ENCODE peak calls at places on chromosomes 16 and 17, in five cellular contexts. W is nephron progenitor cell; L is CD8-positive, alpha-beta T cell; J is endothelial cell; A is AG10803. D is an unnamed sample.

GRCh38 chr16:87107221-87107620 is 210.0 kb downstream of the C16orf95 start:
- DNase-seq in W (no peak), L (no peak), J (no peak), A (no peak), D (no peak)

GRCh38 chr16:89358030-89359005 is 132.0 kb downstream of the ANKRD11 start:
- DNase-seq in A (no peak), J (no peak), W (no peak), L (peak), D (peak)

GRCh38 chr17:48297825-48298224 is 132.2 kb downstream of the SKAP1 start:
- DNase-seq in L (no peak), A (no peak), W (no peak), J (no peak), D (no peak)

GRCh38 chr17:75878174-75878998 is at the start of gene TRIM47:
- DNase-seq in A (peak), J (peak), L (no peak), W (peak), D (peak)

GRCh38 chr17:81142301-81143199 is 22.8 kb upstream of the PVALEF start:
- DNase-seq in L (peak), A (peak), J (peak), W (peak), D (peak)

GRCh38 chr17:63433746-63434591 is 12.1 kb downstream of the CYB561 start:
- DNase-seq in W (no peak), A (peak), L (no peak), J (no peak), D (peak)

GRCh38 chr17:33864758-33865229 is 390.3 kb upstream of the CCL2 start:
- DNase-seq in J (no peak), A (no peak), W (no peak), L (no peak), D (no peak)

GRCh38 chr17:21017861-21018260 is 24.9 kb downstream of the USP22 start:
- DNase-seq in J (no peak), W (no peak), L (no peak), A (no peak), D (no peak)

GRCh38 chr17:38572665-38573365 is 32.9 kb downstream of the SRCIN1 start:
- DNase-seq in W (peak), A (no peak), J (peak), L (no peak), D (peak)

GRCh38 chr16:1949507-1949906 is 5.0 kb downstream of the RPL3L start:
- DNase-seq in J (no peak), W (no peak), A (no peak), L (no peak), D (no peak)

GRCh38 chr17:3535253-3535995 is 22.2 kb downstream of the TRPV3 start:
- DNase-seq in J (peak), A (peak), W (peak), L (peak), D (peak)

GRCh38 chr16:87438611-87438985 is 46.5 kb downstream of the MAP1LC3B start:
- DNase-seq in L (no peak), A (no peak), W (no peak), J (no peak), D (no peak)

GRCh38 chr17:16977932-16978331 is 6.0 kb upstream of the TNFRSF13B start:
- DNase-seq in J (no peak), W (no peak), L (no peak), A (peak), D (no peak)

GRCh38 chr17:38674013-38674748 is 576 bp downstream of the EPOP start:
- DNase-seq in L (no peak), A (no peak), J (no peak), W (peak), D (peak)

GRCh38 chr17:39062846-39063680 is 88.4 kb downstream of the PLXDC1 start:
- DNase-seq in A (peak), L (no peak), W (no peak), J (no peak), D (no peak)

GRCh38 chr16:907361-907760 is 63.4 kb downstream of the LMF1 start:
- DNase-seq in L (no peak), W (no peak), A (no peak), J (no peak), D (no peak)

GRCh38 chr16:85718682-85719081 is 29.9 kb upstream of the GINS2 start:
- DNase-seq in A (no peak), J (peak), W (peak), L (no peak), D (no peak)

GRCh38 chr16:10850478-10850850 is 26.5 kb upstream of the CIITA start:
- DNase-seq in J (no peak), A (no peak), L (no peak), W (no peak), D (no peak)

GRCh38 chr17:4540224-4541040 is 14.8 kb downstream of the MYBBP1A start:
- DNase-seq in L (no peak), J (peak), W (no peak), A (no peak), D (peak)

GRCh38 chr17:37839196-37839978 is 84.8 kb upstream of the TBC1D3K start:
- DNase-seq in A (no peak), L (no peak), W (no peak), J (no peak), D (no peak)

GRCh38 chr16:85615852-85616607 is 2.9 kb downstream of the GSE1 start:
- DNase-seq in A (peak), W (peak), L (peak), J (peak), D (peak)

GRCh38 chr17:17073627-17074521 is 31.6 kb downstream of the MPRIP start:
- DNase-seq in L (no peak), J (no peak), W (no peak), A (peak), D (no peak)

GRCh38 chr16:23432176-23433128 is 20.5 kb downstream of the COG7 start:
- DNase-seq in L (no peak), W (no peak), A (no peak), J (no peak), D (no peak)

GRCh38 chr16:55955845-55956244 is 80.7 kb upstream of the CES5A start:
- DNase-seq in W (no peak), L (no peak), A (peak), J (no peak), D (peak)

GRCh38 chr16:23835390-23836077 is at the start of gene PRKCB:
- DNase-seq in A (peak), L (peak), J (peak), W (peak), D (peak)